ENCODE peak calls at places on chromosomes 5 and 9, in ten cellular contexts. One of them, this sample, is unnamed.

GRCh38 chr5:170623576-170624181 is 119.9 kb downstream of the KCNIP1 start:
- DNase-seq in AG04450: peak
- DNase-seq in GM06990: peak
- DNase-seq in GM23338: peak
- DNase-seq in CD8-positive, alpha-beta memory T cell: no peak
- DNase-seq in right atrium auricular region: no peak
- DNase-seq in cardiac fibroblast: peak
- DNase-seq in A549: peak
- DNase-seq in GM23248: peak
- DNase-seq in fibroblast of lung: peak
- DNase-seq in this sample: peak

GRCh38 chr9:115267788-115268187 is 149.8 kb upstream of the TNC start:
- DNase-seq in AG04450: no peak
- DNase-seq in GM06990: no peak
- DNase-seq in GM23338: peak
- DNase-seq in CD8-positive, alpha-beta memory T cell: no peak
- DNase-seq in right atrium auricular region: no peak
- DNase-seq in cardiac fibroblast: peak
- DNase-seq in A549: no peak
- DNase-seq in GM23248: peak
- DNase-seq in fibroblast of lung: peak
- DNase-seq in this sample: no peak

GRCh38 chr9:31519011-31519410 is 865.4 kb upstream of the ACO1 start:
- DNase-seq in AG04450: no peak
- DNase-seq in GM06990: no peak
- DNase-seq in GM23338: peak
- DNase-seq in CD8-positive, alpha-beta memory T cell: peak
- DNase-seq in right atrium auricular region: no peak
- DNase-seq in cardiac fibroblast: no peak
- DNase-seq in A549: no peak
- DNase-seq in GM23248: no peak
- DNase-seq in fibroblast of lung: no peak
- DNase-seq in this sample: no peak

GRCh38 chr5:173454764-173455598 is 126.8 kb upstream of the STC2 start:
- DNase-seq in AG04450: peak
- DNase-seq in GM06990: no peak
- DNase-seq in GM23338: no peak
- DNase-seq in CD8-positive, alpha-beta memory T cell: no peak
- DNase-seq in right atrium auricular region: peak
- DNase-seq in cardiac fibroblast: peak
- DNase-seq in A549: peak
- DNase-seq in GM23248: peak
- DNase-seq in fibroblast of lung: peak
- DNase-seq in this sample: peak

GRCh38 chr9:87502446-87503232 is 5.0 kb downstream of the DAPK1 start:
- DNase-seq in AG04450: no peak
- DNase-seq in GM06990: no peak
- DNase-seq in GM23338: no peak
- DNase-seq in CD8-positive, alpha-beta memory T cell: no peak
- DNase-seq in right atrium auricular region: no peak
- DNase-seq in cardiac fibroblast: no peak
- DNase-seq in A549: no peak
- DNase-seq in GM23248: no peak
- DNase-seq in fibroblast of lung: no peak
- DNase-seq in this sample: no peak

GRCh38 chr5:78889759-78890158 is 95.4 kb downstream of the ARSB start:
- DNase-seq in AG04450: no peak
- DNase-seq in GM06990: no peak
- DNase-seq in GM23338: no peak
- DNase-seq in CD8-positive, alpha-beta memory T cell: no peak
- DNase-seq in right atrium auricular region: no peak
- DNase-seq in cardiac fibroblast: no peak
- DNase-seq in A549: no peak
- DNase-seq in GM23248: peak
- DNase-seq in fibroblast of lung: peak
- DNase-seq in this sample: no peak

GRCh38 chr5:107391787-107392186 is 278.9 kb downstream of the EFNA5 start:
- DNase-seq in AG04450: no peak
- DNase-seq in GM06990: no peak
- DNase-seq in GM23338: no peak
- DNase-seq in CD8-positive, alpha-beta memory T cell: no peak
- DNase-seq in right atrium auricular region: no peak
- DNase-seq in cardiac fibroblast: no peak
- DNase-seq in A549: no peak
- DNase-seq in GM23248: no peak
- DNase-seq in fibroblast of lung: no peak
- DNase-seq in this sample: no peak

GRCh38 chr9:1042466-1042865 is 7.7 kb upstream of the DMRT2 start:
- DNase-seq in AG04450: no peak
- DNase-seq in GM06990: no peak
- DNase-seq in GM23338: peak
- DNase-seq in CD8-positive, alpha-beta memory T cell: no peak
- DNase-seq in right atrium auricular region: no peak
- DNase-seq in cardiac fibroblast: no peak
- DNase-seq in A549: no peak
- DNase-seq in GM23248: no peak
- DNase-seq in fibroblast of lung: no peak
- DNase-seq in this sample: no peak

GRCh38 chr5:96226941-96227552 is 206.0 kb downstream of the PCSK1 start:
- DNase-seq in AG04450: peak
- DNase-seq in GM06990: no peak
- DNase-seq in GM23338: no peak
- DNase-seq in CD8-positive, alpha-beta memory T cell: no peak
- DNase-seq in right atrium auricular region: peak
- DNase-seq in cardiac fibroblast: peak
- DNase-seq in A549: no peak
- DNase-seq in GM23248: peak
- DNase-seq in fibroblast of lung: peak
- DNase-seq in this sample: peak

GRCh38 chr5:142420521-142420920 is 95.7 kb upstream of the SPRY4 start:
- DNase-seq in AG04450: no peak
- DNase-seq in GM06990: no peak
- DNase-seq in GM23338: no peak
- DNase-seq in CD8-positive, alpha-beta memory T cell: no peak
- DNase-seq in right atrium auricular region: no peak
- DNase-seq in cardiac fibroblast: no peak
- DNase-seq in A549: no peak
- DNase-seq in GM23248: no peak
- DNase-seq in fibroblast of lung: peak
- DNase-seq in this sample: peak

GRCh38 chr9:127897194-127897692 is 2.2 kb downstream of the ST6GALNAC6 start:
- DNase-seq in AG04450: peak
- DNase-seq in GM06990: peak
- DNase-seq in GM23338: peak
- DNase-seq in CD8-positive, alpha-beta memory T cell: peak
- DNase-seq in right atrium auricular region: peak
- DNase-seq in cardiac fibroblast: peak
- DNase-seq in A549: peak
- DNase-seq in GM23248: peak
- DNase-seq in fibroblast of lung: peak
- DNase-seq in this sample: peak

GRCh38 chr5:141437208-141437607 is 6.9 kb downstream of the PCDHGA12 start:
- DNase-seq in AG04450: no peak
- DNase-seq in GM06990: no peak
- DNase-seq in GM23338: no peak
- DNase-seq in CD8-positive, alpha-beta memory T cell: no peak
- DNase-seq in right atrium auricular region: no peak
- DNase-seq in cardiac fibroblast: no peak
- DNase-seq in A549: no peak
- DNase-seq in GM23248: peak
- DNase-seq in fibroblast of lung: peak
- DNase-seq in this sample: no peak

GRCh38 chr5:135046661-135047346 is 12.8 kb upstream of the PITX1 start:
- DNase-seq in AG04450: no peak
- DNase-seq in GM06990: no peak
- DNase-seq in GM23338: no peak
- DNase-seq in CD8-positive, alpha-beta memory T cell: no peak
- DNase-seq in right atrium auricular region: no peak
- DNase-seq in cardiac fibroblast: no peak
- DNase-seq in A549: no peak
- DNase-seq in GM23248: no peak
- DNase-seq in fibroblast of lung: no peak
- DNase-seq in this sample: no peak

GRCh38 chr5:65359569-65359968 is 122.2 kb downstream of the ADAMTS6 start:
- DNase-seq in AG04450: no peak
- DNase-seq in GM06990: no peak
- DNase-seq in GM23338: no peak
- DNase-seq in CD8-positive, alpha-beta memory T cell: no peak
- DNase-seq in right atrium auricular region: no peak
- DNase-seq in cardiac fibroblast: no peak
- DNase-seq in A549: no peak
- DNase-seq in GM23248: no peak
- DNase-seq in fibroblast of lung: no peak
- DNase-seq in this sample: no peak

DNA sequence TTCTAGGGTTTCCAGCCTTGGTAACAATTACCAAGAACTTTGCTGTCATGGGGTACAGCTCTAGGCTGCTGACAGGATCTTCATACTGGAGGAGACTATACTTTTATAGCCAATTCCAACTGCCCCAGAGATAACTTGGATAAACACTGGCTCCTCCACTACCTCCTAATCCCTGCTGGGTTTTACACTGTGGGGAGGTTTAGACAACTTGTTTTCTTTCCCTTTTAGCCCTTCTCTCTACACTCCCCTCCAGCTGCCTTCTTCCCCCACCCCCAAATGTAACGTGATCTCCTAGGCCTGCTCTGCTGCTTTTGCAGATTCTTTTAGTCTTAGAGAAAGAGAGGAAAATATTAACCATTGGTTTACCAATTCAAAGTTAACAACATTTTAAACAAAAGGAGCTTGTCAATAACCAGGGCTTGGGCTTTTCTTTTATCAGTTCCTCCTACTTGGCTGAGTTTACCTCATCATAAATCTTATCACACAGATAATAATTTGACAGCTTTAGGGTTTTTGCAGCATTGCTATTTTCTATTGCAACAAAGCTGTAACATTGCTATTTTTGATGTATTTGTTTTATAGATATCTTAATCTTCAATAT is 9.9 kb upstream of the ABL1 start:
- DNase-seq in AG04450: no peak
- DNase-seq in GM06990: no peak
- DNase-seq in GM23338: peak
- DNase-seq in CD8-positive, alpha-beta memory T cell: no peak
- DNase-seq in right atrium auricular region: no peak
- DNase-seq in cardiac fibroblast: peak
- DNase-seq in A549: no peak
- DNase-seq in GM23248: peak
- DNase-seq in fibroblast of lung: peak
- DNase-seq in this sample: peak
- H3K4me3 ChIP-seq in AG04450: peak
- H3K4me3 ChIP-seq in GM06990: no peak
- H3K4me3 ChIP-seq in GM23338: peak
- H3K4me3 ChIP-seq in CD8-positive, alpha-beta memory T cell: no peak
- H3K4me3 ChIP-seq in right atrium auricular region: no peak
- H3K4me3 ChIP-seq in cardiac fibroblast: no peak
- H3K4me3 ChIP-seq in A549: no peak
- H3K4me3 ChIP-seq in GM23248: peak
- H3K4me3 ChIP-seq in fibroblast of lung: peak
- H3K4me3 ChIP-seq in this sample: no peak

GRCh38 chr9:136714096-136714875 is 1.9 kb downstream of the DIPK1B start:
- DNase-seq in AG04450: no peak
- DNase-seq in GM06990: no peak
- DNase-seq in GM23338: no peak
- DNase-seq in CD8-positive, alpha-beta memory T cell: no peak
- DNase-seq in right atrium auricular region: no peak
- DNase-seq in cardiac fibroblast: peak
- DNase-seq in A549: no peak
- DNase-seq in GM23248: no peak
- DNase-seq in fibroblast of lung: no peak
- DNase-seq in this sample: no peak
- H3K4me3 ChIP-seq in AG04450: no peak
- H3K4me3 ChIP-seq in GM06990: no peak
- H3K4me3 ChIP-seq in GM23338: no peak
- H3K4me3 ChIP-seq in CD8-positive, alpha-beta memory T cell: no peak
- H3K4me3 ChIP-seq in right atrium auricular region: no peak
- H3K4me3 ChIP-seq in cardiac fibroblast: no peak
- H3K4me3 ChIP-seq in A549: no peak
- H3K4me3 ChIP-seq in GM23248: no peak
- H3K4me3 ChIP-seq in fibroblast of lung: no peak
- H3K4me3 ChIP-seq in this sample: no peak

DNA sequence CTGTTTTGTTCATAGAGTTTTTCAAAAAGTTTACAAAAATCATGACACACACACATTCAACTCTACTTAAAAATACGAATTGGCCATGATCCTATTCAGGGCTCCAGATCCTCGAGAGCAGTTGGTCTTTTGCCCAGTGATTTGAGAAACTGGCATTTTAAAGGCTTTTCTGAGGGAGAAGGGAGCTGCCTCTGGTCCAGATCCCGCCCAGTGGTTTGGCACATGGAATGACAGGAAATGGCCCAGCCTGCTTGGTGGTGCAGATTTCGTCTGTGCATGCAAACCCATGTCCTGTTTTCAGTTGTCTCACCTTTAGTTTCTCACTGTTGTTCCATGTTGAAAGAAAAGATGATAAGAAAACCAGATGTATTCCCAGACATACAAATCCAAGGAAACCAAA is 3.6 kb downstream of the CAMK4 start:
- DNase-seq in AG04450: no peak
- DNase-seq in GM06990: no peak
- DNase-seq in GM23338: peak
- DNase-seq in CD8-positive, alpha-beta memory T cell: peak
- DNase-seq in right atrium auricular region: no peak
- DNase-seq in cardiac fibroblast: peak
- DNase-seq in A549: no peak
- DNase-seq in GM23248: peak
- DNase-seq in fibroblast of lung: peak
- DNase-seq in this sample: peak
- H3K4me3 ChIP-seq in AG04450: no peak
- H3K4me3 ChIP-seq in GM06990: peak
- H3K4me3 ChIP-seq in GM23338: no peak
- H3K4me3 ChIP-seq in CD8-positive, alpha-beta memory T cell: peak
- H3K4me3 ChIP-seq in right atrium auricular region: no peak
- H3K4me3 ChIP-seq in cardiac fibroblast: no peak
- H3K4me3 ChIP-seq in A549: no peak
- H3K4me3 ChIP-seq in GM23248: no peak
- H3K4me3 ChIP-seq in fibroblast of lung: no peak
- H3K4me3 ChIP-seq in this sample: no peak

DNA sequence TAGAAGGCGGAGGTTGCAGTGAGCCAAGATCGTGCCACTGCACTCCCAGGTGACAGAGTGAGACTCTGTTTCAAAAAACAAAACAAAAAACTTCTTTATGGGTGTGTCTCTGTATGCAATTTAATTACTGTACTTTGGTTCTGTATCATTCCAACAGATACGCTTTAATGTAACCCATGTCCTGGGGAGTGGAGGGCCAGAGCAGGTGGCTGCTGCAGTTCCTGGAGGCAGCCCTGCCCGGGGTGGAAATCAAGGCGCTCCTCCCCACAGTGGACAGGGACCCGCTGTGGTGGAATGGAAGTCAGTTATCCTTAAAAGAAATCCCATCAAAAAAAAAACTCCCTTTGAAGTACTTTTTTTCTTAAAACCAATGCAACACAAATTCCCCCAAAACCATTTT is 1.9 kb downstream of the DAP start:
- DNase-seq in AG04450: no peak
- DNase-seq in GM06990: no peak
- DNase-seq in GM23338: no peak
- DNase-seq in CD8-positive, alpha-beta memory T cell: no peak
- DNase-seq in right atrium auricular region: no peak
- DNase-seq in cardiac fibroblast: no peak
- DNase-seq in A549: no peak
- DNase-seq in GM23248: no peak
- DNase-seq in fibroblast of lung: no peak
- DNase-seq in this sample: no peak
- H3K4me3 ChIP-seq in AG04450: peak
- H3K4me3 ChIP-seq in GM06990: no peak
- H3K4me3 ChIP-seq in GM23338: no peak
- H3K4me3 ChIP-seq in CD8-positive, alpha-beta memory T cell: no peak
- H3K4me3 ChIP-seq in right atrium auricular region: no peak
- H3K4me3 ChIP-seq in cardiac fibroblast: no peak
- H3K4me3 ChIP-seq in A549: no peak
- H3K4me3 ChIP-seq in GM23248: peak
- H3K4me3 ChIP-seq in fibroblast of lung: no peak
- H3K4me3 ChIP-seq in this sample: no peak

GRCh38 chr5:168943485-168943884 is 357.5 kb downstream of the SLIT3 start:
- DNase-seq in AG04450: no peak
- DNase-seq in GM06990: no peak
- DNase-seq in GM23338: no peak
- DNase-seq in CD8-positive, alpha-beta memory T cell: no peak
- DNase-seq in right atrium auricular region: no peak
- DNase-seq in cardiac fibroblast: no peak
- DNase-seq in A549: no peak
- DNase-seq in GM23248: no peak
- DNase-seq in fibroblast of lung: no peak
- DNase-seq in this sample: no peak
- H3K4me3 ChIP-seq in AG04450: no peak
- H3K4me3 ChIP-seq in GM06990: no peak
- H3K4me3 ChIP-seq in GM23338: no peak
- H3K4me3 ChIP-seq in CD8-positive, alpha-beta memory T cell: no peak
- H3K4me3 ChIP-seq in right atrium auricular region: no peak
- H3K4me3 ChIP-seq in cardiac fibroblast: no peak
- H3K4me3 ChIP-seq in A549: no peak
- H3K4me3 ChIP-seq in GM23248: no peak
- H3K4me3 ChIP-seq in fibroblast of lung: no peak
- H3K4me3 ChIP-seq in this sample: no peak

This sample was measured in skeletal muscle cell.